ENCODE peak calls at places on chromosomes 11 and 22, in eight cellular contexts. P is coronary artery; M is H9; F is heart right ventricle; B is CD8-positive, alpha-beta T cell; U is PC-9; A is psoas muscle; L is transverse colon. H is an unnamed sample.

GRCh38 chr22:42296381-42296853 is 26.0 kb upstream of the TCF20 start:
- DNase-seq in U (no peak), A (no peak), P (no peak), M (no peak), L (peak; percentile 50), F (peak; percentile 38), B (no peak), H (no peak)

GRCh38 chr11:66112640-66113098 is 42.6 kb downstream of the PACS1 start:
- DNase-seq in U (no peak), M (no peak), B (no peak), A (no peak), F (peak; percentile 17), P (no peak), L (peak; percentile 34), H (peak; percentile 38)

GRCh38 chr11:115528217-115528616 is 24.0 kb upstream of the CADM1 start:
- DNase-seq in A (no peak), M (no peak), B (no peak), L (no peak), U (no peak), F (no peak), P (no peak), H (no peak)

GRCh38 chr11:16795146-16795545 is 56.7 kb downstream of the C11orf58 start:
- DNase-seq in L (no peak), U (no peak), B (no peak), P (no peak), F (no peak), A (no peak), M (no peak), H (no peak)

GRCh38 chr11:6151117-6151516 is 19.0 kb downstream of the OR52B2 start:
- DNase-seq in M (no peak), P (no peak), F (no peak), B (no peak), U (no peak), A (no peak), L (no peak), H (no peak)

GRCh38 chr22:19503367-19503766 is 20.8 kb downstream of the CLDN5 start:
- DNase-seq in F (no peak), M (no peak), U (no peak), L (no peak), P (no peak), A (no peak), B (no peak), H (no peak)

GRCh38 chr22:26648011-26648497 is 9.3 kb upstream of the MIAT start:
- DNase-seq in B (peak; percentile 19), F (no peak), A (no peak), M (peak; percentile 87), P (no peak), L (peak; percentile 22), U (no peak), H (no peak)

GRCh38 chr11:81497202-81497804 is 1236.4 kb downstream of the FAM181B start:
- DNase-seq in P (no peak), F (no peak), M (no peak), L (no peak), A (no peak), B (no peak), U (peak; percentile 2), H (peak; percentile 30)

GRCh38 chr11:61609970-61610347 is 29.1 kb upstream of the SYT7 start:
- DNase-seq in U (no peak), A (no peak), B (no peak), L (no peak), P (no peak), M (peak; percentile 75), F (no peak), H (no peak)

GRCh38 chr11:69295995-69296889 is 2.3 kb downstream of the MYEOV start:
- DNase-seq in A (peak; percentile 75), M (no peak), F (no peak), L (peak; percentile 50), U (peak; percentile 63), B (no peak), P (no peak), H (peak; percentile 57)

GRCh38 chr22:39273950-39274887 is 29.4 kb upstream of the PDGFB start:
- DNase-seq in U (no peak), L (no peak), F (no peak), A (no peak), B (no peak), M (no peak), P (no peak), H (no peak)

GRCh38 chr11:22192289-22192641 is 620 bp upstream of the ANO5 start:
- DNase-seq in L (peak; percentile 43), B (no peak), F (peak; percentile 8), P (no peak), M (peak; percentile 75), A (no peak), U (no peak), H (no peak)

GRCh38 chr11:79227732-79228416 is 213.0 kb downstream of the TENM4 start:
- DNase-seq in B (no peak), L (no peak), U (no peak), M (no peak), A (no peak), F (no peak), P (no peak), H (no peak)

GRCh38 chr11:85663781-85664560 is 958 bp downstream of the CREBZF start:
- DNase-seq in M (peak; percentile 64), L (peak; percentile 87), F (peak; percentile 80), P (peak; percentile 88), U (peak; percentile 70), A (peak; percentile 79), B (peak; percentile 86), H (peak; percentile 38)

GRCh38 chr22:46079093-46079860 is 71.0 kb upstream of the PPARA start:
- DNase-seq in A (peak; percentile 22), U (no peak), F (no peak), L (peak; percentile 7), B (no peak), M (no peak), P (peak; percentile 76), H (no peak)

GRCh38 chr22:19810381-19811141 is 44.1 kb downstream of the GNB1L start:
- DNase-seq in M (peak; percentile 32), A (no peak), B (no peak), L (no peak), P (peak; percentile 63), U (no peak), F (no peak), H (no peak)

GRCh38 chr11:134958870-134959269 is 546.8 kb upstream of the B3GAT1 start:
- DNase-seq in F (no peak), A (no peak), P (no peak), B (no peak), M (no peak), U (no peak), L (no peak), H (no peak)

GRCh38 chr11:78231962-78232459 is 43.3 kb downstream of the USP35 start:
- DNase-seq in A (no peak), U (no peak), P (peak; percentile 19), F (no peak), M (no peak), L (no peak), B (no peak), H (peak; percentile 13)

GRCh38 chr11:65766535-65766934 is 14.2 kb downstream of the AP5B1 start:
- DNase-seq in U (no peak), F (no peak), L (no peak), M (no peak), B (no peak), A (no peak), P (no peak), H (no peak)

GRCh38 chr11:63961608-63962412 is 12.6 kb upstream of the COX8A start:
- DNase-seq in M (peak; percentile 48), A (peak; percentile 43), L (peak; percentile 20), B (no peak), P (no peak), F (no peak), U (no peak), H (peak; percentile 87)

GRCh38 chr11:33585564-33585963 is 115.1 kb downstream of the C11orf91 start:
- DNase-seq in M (no peak), F (no peak), A (no peak), B (no peak), L (no peak), P (no peak), U (no peak), H (no peak)

GRCh38 chr22:27809700-27810365 is 8.3 kb upstream of the MN1 start:
- DNase-seq in B (no peak), M (no peak), F (no peak), P (no peak), A (no peak), L (no peak), U (no peak), H (no peak)

GRCh38 chr11:77471520-77472234 is 2.2 kb downstream of the PAK1 start:
- DNase-seq in M (no peak), F (no peak), U (peak; percentile 55), B (no peak), L (peak; percentile 67), P (no peak), A (no peak), H (no peak)

GRCh38 chr22:44758354-44758969 is 6.1 kb downstream of the ARHGAP8 start:
- DNase-seq in F (no peak), U (no peak), P (no peak), B (no peak), M (no peak), A (no peak), L (no peak), H (peak; percentile 51)
- TF ChIP-seq CTCF in F (no peak), U (no peak), P (no peak), B (no peak), M (no peak), A (no peak), L (no peak), H (no peak)

GRCh38 chr11:57764527-57764926 is 2.9 kb downstream of the CTNND1 start:
- DNase-seq in B (no peak), A (no peak), P (no peak), F (no peak), M (no peak), L (no peak), U (no peak), H (no peak)

GRCh38 chr11:57761301-57762234 is at the start of gene CTNND1:
- DNase-seq in L (peak; percentile 91), F (peak; percentile 93), P (peak; percentile 94), U (peak; percentile 92), B (no peak), M (peak; percentile 92), A (peak; percentile 80), H (peak; percentile 100)

GRCh38 chr11:57762235-57762866 is 749 bp downstream of the CTNND1 start:
- DNase-seq in F (no peak), M (no peak), A (no peak), P (no peak), L (peak; percentile 47), U (no peak), B (no peak), H (peak; percentile 51)

GRCh38 chr11:57763568-57763967 is 2.0 kb downstream of the CTNND1 start:
- DNase-seq in M (no peak), F (no peak), L (no peak), P (no peak), A (no peak), B (no peak), U (no peak), H (peak; percentile 74)

GRCh38 chr11:57764972-57765371 is 3.4 kb downstream of the CTNND1 start:
- DNase-seq in U (no peak), A (no peak), P (no peak), L (no peak), F (no peak), M (no peak), B (no peak), H (no peak)
- H3K27ac ChIP-seq in U (peak overlapping the region; percentile 98), A (peak overlapping the region; percentile 51), P (peak overlapping the region; percentile 84), L (peak overlapping the region; percentile 89), F (peak overlapping the region; percentile 92), M (no peak overlapping the region), B (no peak overlapping the region), H (no peak overlapping the region)

GRCh38 chr11:9362393-9362863 is 22.0 kb upstream of the IPO7 start:
- DNase-seq in L (no peak), M (peak; percentile 47), U (peak; percentile 4), A (no peak), P (no peak), F (no peak), B (no peak), H (no peak)
- TF ChIP-seq CTCF in L (no peak), M (no peak), U (no peak), A (no peak), P (no peak), F (no peak), B (no peak), H (no peak)

GRCh38 chr22:29726512-29727247 is 6.9 kb downstream of the CABP7 start:
- DNase-seq in F (no peak), B (no peak), U (no peak), L (no peak), A (no peak), P (no peak), M (no peak), H (no peak)
- H3K27ac ChIP-seq in F (no peak overlapping the region), B (no peak overlapping the region), U (no peak overlapping the region), L (no peak overlapping the region), A (no peak overlapping the region), P (no peak overlapping the region), M (no peak overlapping the region), H (no peak overlapping the region)

H was measured in RWPE1.